ENCODE peak calls at places on chromosome 1, in five cellular contexts. F is progenitor cell of endocrine pancreas; B is KG1; Q is RWPE2; E is effector CD4-positive, alpha-beta T cell. S is an unnamed sample.

GRCh38 chr1:209585672-209586071 is 2.2 kb downstream of the CAMK1G start:
- DNase-seq in F (peak; percentile 51), B (no peak), Q (no peak), E (no peak), S (peak; percentile 45)

GRCh38 chr1:3192359-3192758 is 123.4 kb downstream of the PRDM16 start:
- DNase-seq in F (no peak), B (no peak), Q (no peak), E (no peak), S (no peak)

GRCh38 chr1:222455188-222455879 is 92.6 kb downstream of the HHIPL2 start:
- DNase-seq in F (peak; percentile 64), B (peak; percentile 91), Q (no peak), E (peak; percentile 75), S (peak; percentile 84)

GRCh38 chr1:234863596-234863995 is 253.6 kb upstream of the IRF2BP2 start:
- DNase-seq in F (no peak), B (no peak), Q (no peak), E (no peak), S (no peak)

GRCh38 chr1:145956776-145957442 is 908 bp downstream of the LIX1L start:
- DNase-seq in F (no peak), B (no peak), Q (no peak), E (no peak), S (no peak)

GRCh38 chr1:116230712-116231111 is 119.5 kb downstream of the MAB21L3 start:
- DNase-seq in F (no peak), B (no peak), Q (no peak), E (no peak), S (no peak)

GRCh38 chr1:202888204-202888506 is 794 bp downstream of the RABIF start:
- DNase-seq in F (no peak), B (no peak), Q (no peak), E (no peak), S (no peak)

GRCh38 chr1:2044510-2045319 is 5.5 kb upstream of the PRKCZ start:
- DNase-seq in F (peak; percentile 86), B (no peak), Q (no peak), E (peak; percentile 70), S (peak; percentile 90)

GRCh38 chr1:109078317-109078716 is 2.5 kb upstream of the TAF13 start:
- DNase-seq in F (no peak), B (no peak), Q (no peak), E (no peak), S (no peak)

GRCh38 chr1:22681564-22682276 is 28.7 kb downstream of the C1QB start:
- DNase-seq in F (no peak), B (no peak), Q (no peak), E (no peak), S (no peak)

GRCh38 chr1:170032531-170033295 is 41.8 kb downstream of the KIFAP3 start:
- DNase-seq in F (no peak), B (no peak), Q (no peak), E (no peak), S (no peak)

GRCh38 chr1:201895913-201896807 is 7.5 kb downstream of the SHISA4 start:
- DNase-seq in F (peak; percentile 89), B (peak; percentile 53), Q (peak; percentile 79), E (peak; percentile 64), S (peak; percentile 86)

GRCh38 chr1:204398197-204399125 is 13.2 kb downstream of the PPP1R15B start:
- DNase-seq in F (peak; percentile 37), B (peak; percentile 20), Q (peak; percentile 73), E (peak; percentile 45), S (peak; percentile 64)

GRCh38 chr1:196400478-196401453 is 207.5 kb downstream of the KCNT2 start:
- DNase-seq in F (no peak), B (no peak), Q (no peak), E (no peak), S (peak; percentile 5)

GRCh38 chr1:92842082-92843045 is 10.5 kb downstream of the RPL5 start:
- DNase-seq in F (no peak), B (no peak), Q (no peak), E (no peak), S (no peak)

GRCh38 chr1:156260896-156261295 is 13.0 kb upstream of the PAQR6 start:
- DNase-seq in F (no peak), B (no peak), Q (no peak), E (no peak), S (no peak)

GRCh38 chr1:169049258-169049936 is 57.1 kb upstream of the ATP1B1 start:
- DNase-seq in F (no peak), B (no peak), Q (no peak), E (no peak), S (no peak)

GRCh38 chr1:86938855-86939254 is 24.4 kb downstream of the HS2ST1 start:
- DNase-seq in F (no peak), B (no peak), Q (no peak), E (no peak), S (no peak)

S was measured in endothelial cell.